ENCODE peak calls at places on chromosomes 4 and X, in nine cellular contexts. P is MCF 10A, D is IMR-90, H is fibroblast of lung, T is lower lobe of right lung, G is cardiac fibroblast, O is neural crest cell, C is left ventricle myocardium inferior, U is osteocyte. V is an unnamed sample.
A peak's percentile ranks its signal among the peaks of the same experiment; 100 is the strongest.

GRCh38 chr4:190019023-190019858 is 7.8 kb downstream of the FRG2 start:
- DNase-seq in P (no peak), D (no peak), H (no peak), T (no peak), G (no peak), O (no peak), C (no peak), U (no peak), V (no peak)

GRCh38 chrX:129599499-129599898 is 55.3 kb downstream of the APLN start:
- DNase-seq in P (peak; percentile 13), D (no peak), H (no peak), T (no peak), G (no peak), O (no peak), C (no peak), U (no peak), V (no peak)

GRCh38 chrX:129980043-129980442 is 2.4 kb upstream of the BCORL1 start:
- DNase-seq in P (no peak), D (no peak), H (no peak), T (peak; percentile 53), G (no peak), O (no peak), C (no peak), U (no peak), V (no peak)

GRCh38 chr4:78379991-78380739 is 171.4 kb upstream of the ANXA3 start:
- DNase-seq in P (peak; percentile 33), D (peak; percentile 1), H (peak; percentile 64), T (no peak), G (no peak), O (no peak), C (no peak), U (no peak), V (no peak)

GRCh38 chr4:111849726-111850284 is 295.4 kb upstream of the FAM241A start:
- DNase-seq in P (no peak), D (no peak), H (no peak), T (no peak), G (no peak), O (no peak), C (no peak), U (no peak), V (no peak)

GRCh38 chr4:1693131-1693896 is 9.2 kb upstream of the FAM53A start:
- DNase-seq in P (peak; percentile 87), D (peak; percentile 72), H (peak; percentile 67), T (peak; percentile 83), G (peak; percentile 85), O (peak; percentile 67), C (peak; percentile 58), U (no peak), V (peak; percentile 50)

GRCh38 chrX:75873993-75874392 is 88.9 kb upstream of the MAGEE2 start:
- DNase-seq in P (no peak), D (no peak), H (no peak), T (no peak), G (no peak), O (no peak), C (no peak), U (no peak), V (no peak)

GRCh38 chr4:118833192-118833820 is 2.6 kb downstream of the SEC24D start:
- DNase-seq in P (peak; percentile 30), D (no peak), H (no peak), T (no peak), G (no peak), O (no peak), C (no peak), U (no peak), V (no peak)

GRCh38 chr4:127533028-127533700 is 99.6 kb upstream of the INTU start:
- DNase-seq in P (no peak), D (peak; percentile 17), H (peak; percentile 6), T (no peak), G (no peak), O (no peak), C (peak; percentile 43), U (no peak), V (no peak)

GRCh38 chrX:107773906-107774435 is 1.6 kb downstream of the TSC22D3 start:
- DNase-seq in P (no peak), D (no peak), H (no peak), T (no peak), G (no peak), O (no peak), C (no peak), U (no peak), V (no peak)

GRCh38 chr4:7691992-7692391 is 247.7 kb downstream of the AFAP1 start:
- DNase-seq in P (no peak), D (peak; percentile 15), H (peak; percentile 41), T (peak; percentile 47), G (no peak), O (no peak), C (peak; percentile 40), U (no peak), V (no peak)

GRCh38 chr4:41844327-41844726 is 90.9 kb upstream of the TMEM33 start:
- DNase-seq in P (peak; percentile 6), D (no peak), H (no peak), T (no peak), G (no peak), O (no peak), C (no peak), U (no peak), V (no peak)

GRCh38 chrX:101260435-101260834 is 30.7 kb downstream of the TAF7L start:
- DNase-seq in P (peak; percentile 16), D (no peak), H (no peak), T (no peak), G (peak; percentile 25), O (no peak), C (no peak), U (no peak), V (no peak)
- TF ChIP-seq CTCF in P (no peak), D (no peak), H (peak; percentile 42), T (no peak), G (peak; percentile 25), O (no peak), C (no peak), U (peak; percentile 9), V (peak; percentile 25)

DNA sequence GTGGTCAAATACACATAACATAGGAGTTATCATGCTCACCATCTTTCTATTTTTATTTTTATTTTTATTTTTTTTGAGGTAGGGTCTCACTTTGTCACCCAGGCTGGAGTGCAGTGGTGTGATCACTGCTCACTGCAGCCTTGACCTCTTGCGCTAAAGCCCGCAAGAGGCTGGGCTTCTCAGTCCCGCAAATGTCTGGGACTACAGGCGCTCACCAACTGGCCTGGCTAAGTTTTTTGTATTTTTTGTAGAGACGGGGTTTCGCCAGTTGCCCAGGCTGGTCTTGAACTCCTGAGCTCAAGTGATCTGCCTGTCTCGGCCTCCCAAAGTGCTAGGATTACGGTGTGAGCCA is 295 bp upstream of the TLR10 start:
- DNase-seq in P (no peak), D (no peak), H (no peak), T (no peak), G (no peak), O (no peak), C (no peak), U (no peak), V (no peak)
- TF ChIP-seq CTCF in P (no peak), D (no peak), H (no peak), T (no peak), G (no peak), O (peak; percentile 18), C (no peak), U (no peak), V (no peak)

GRCh38 chrX:17373337-17373736 is 1.7 kb upstream of the NHS start:
- DNase-seq in P (no peak), D (no peak), H (no peak), T (no peak), G (no peak), O (no peak), C (peak; percentile 16), U (no peak), V (no peak)

GRCh38 chrX:17376381-17377046 is 1.5 kb downstream of the NHS start:
- DNase-seq in P (no peak), D (no peak), H (peak; percentile 13), T (no peak), G (peak; percentile 1), O (no peak), C (no peak), U (no peak), V (no peak)

GRCh38 chrX:17375361-17375630 is 296 bp downstream of the NHS start:
- DNase-seq in P (peak; percentile 18), D (no peak), H (peak; percentile 18), T (no peak), G (peak; percentile 17), O (no peak), C (no peak), U (no peak), V (no peak)

GRCh38 chrX:17375631-17376380 is 806 bp downstream of the NHS start:
- DNase-seq in P (peak; percentile 19), D (peak; percentile 22), H (peak; percentile 43), T (no peak), G (peak; percentile 35), O (peak; percentile 44), C (peak; percentile 16), U (no peak), V (no peak)

DNA sequence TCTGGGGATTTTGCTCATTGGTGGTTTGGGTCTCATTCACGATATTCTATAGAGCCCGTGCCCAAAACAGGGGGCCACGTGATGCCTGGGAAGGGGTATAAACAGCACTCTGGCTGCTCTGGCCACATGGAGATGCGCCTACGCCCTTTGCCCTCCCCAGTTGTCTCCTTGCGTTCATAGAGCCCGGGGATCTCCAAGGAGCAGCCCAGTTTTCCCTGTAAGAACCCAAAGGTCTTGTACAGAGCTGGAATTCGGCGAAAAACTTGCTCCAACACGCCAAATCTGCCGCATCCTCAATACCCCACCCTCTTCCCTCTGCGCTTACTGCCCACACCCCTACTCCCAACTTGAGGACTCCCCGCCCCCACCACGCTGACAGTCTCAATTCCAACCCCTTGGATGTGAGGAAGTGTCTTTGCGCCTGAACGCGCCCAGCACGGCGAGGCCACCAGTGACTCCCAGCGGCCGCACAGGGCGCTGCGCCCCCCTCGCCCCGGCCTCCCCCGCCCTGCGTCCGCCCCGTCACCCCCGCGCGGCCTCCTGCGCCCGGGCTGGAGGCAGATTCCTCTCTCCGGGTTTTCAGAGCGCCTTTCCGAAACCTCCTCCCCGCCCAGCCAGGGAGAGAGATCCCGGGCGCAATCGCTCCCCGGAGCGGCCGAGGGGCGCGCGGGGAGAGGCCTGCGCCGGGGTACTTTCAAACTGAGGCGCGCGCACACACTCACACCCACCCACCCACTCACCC is at the start of gene NHS:
- DNase-seq in P (peak; percentile 71), D (peak; percentile 63), H (peak; percentile 75), T (peak; percentile 52), G (peak; percentile 65), O (peak; percentile 69), C (peak; percentile 62), U (peak; percentile 85), V (peak; percentile 16)
- TF ChIP-seq CTCF in P (peak; percentile 52), D (peak; percentile 36), H (peak; percentile 43), T (peak; percentile 45), G (peak; percentile 28), O (peak; percentile 73), C (peak; percentile 62), U (peak; percentile 54), V (peak; percentile 48)

DNA sequence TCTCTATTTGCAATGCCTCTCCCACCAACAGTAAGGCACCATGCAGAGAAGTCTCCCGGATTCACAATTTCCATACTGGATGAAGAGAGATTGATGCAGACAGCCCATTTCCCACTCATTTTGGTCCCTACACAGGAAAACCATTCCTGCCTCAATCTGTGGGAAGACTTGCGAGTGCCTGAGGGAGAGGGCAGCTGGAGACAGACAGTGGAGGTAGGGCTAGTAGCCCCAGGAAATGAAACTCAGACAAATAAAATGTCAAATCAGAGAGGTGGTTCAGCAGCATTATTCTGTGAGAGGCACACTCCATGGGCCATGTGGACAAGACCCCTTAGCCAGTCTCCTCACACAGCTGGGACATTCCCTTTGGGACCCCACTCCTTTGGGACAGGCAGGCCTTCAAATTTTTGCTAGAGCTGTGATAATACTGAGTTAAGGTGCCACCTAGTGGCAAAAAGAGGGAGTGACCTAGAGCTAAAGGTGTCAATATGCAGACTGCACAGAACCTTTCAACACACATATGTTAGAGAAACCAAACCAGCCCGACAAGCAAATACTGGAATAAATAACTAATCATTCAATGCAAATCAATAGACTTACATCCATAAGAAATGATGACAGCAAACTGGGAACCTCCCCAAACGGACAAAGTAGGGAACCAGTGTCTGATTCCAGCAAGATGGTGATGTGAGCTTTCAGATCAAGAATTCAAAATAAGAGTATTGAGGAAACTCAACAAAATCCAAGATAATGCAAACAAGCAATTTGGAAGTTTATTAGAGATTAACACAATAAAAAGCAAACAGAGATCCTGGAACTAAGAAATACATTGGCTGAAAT is 1865.3 kb upstream of the AGA start:
- DNase-seq in P (peak; percentile 69), D (peak; percentile 23), H (peak; percentile 27), T (no peak), G (peak; percentile 50), O (peak; percentile 59), C (no peak), U (no peak), V (peak; percentile 13)
- TF ChIP-seq CTCF in P (peak; percentile 60), D (peak; percentile 55), H (peak; percentile 61), T (peak; percentile 59), G (peak; percentile 67), O (peak; percentile 80), C (no peak), U (peak; percentile 49), V (peak; percentile 85)